ENCODE peak calls at places on chromosomes 6 and 20, in five cellular contexts. Z is ELR, A is cerebellar cortex, B is ovary, V is activated gamma-delta T cell treated with Interleukin-2 at 50 U/mL for 16 hours. I is an unnamed sample.

GRCh38 chr6:170456886-170457698 is 96.0 kb downstream of the PSMB1 start:
- DNase-seq in B (no peak), V (no peak), A (peak), Z (no peak), I (no peak)

GRCh38 chr6:46323312-46323965 is 152.7 kb upstream of the ENPP5 start:
- DNase-seq in B (no peak), A (no peak), Z (peak), V (no peak), I (no peak)

GRCh38 chr6:166738778-166739654 is 112.0 kb upstream of the RPS6KA2 start:
- DNase-seq in V (no peak), A (no peak), B (no peak), Z (no peak), I (no peak)

GRCh38 chr6:70281923-70282902 is 20.7 kb downstream of the COL9A1 start:
- DNase-seq in V (no peak), Z (peak), A (no peak), B (no peak), I (no peak)

GRCh38 chr6:36273067-36273466 is 3.2 kb downstream of the PNPLA1 start:
- DNase-seq in Z (no peak), B (no peak), V (no peak), A (no peak), I (no peak)

GRCh38 chr6:56683882-56684281 is 41.2 kb upstream of the DST start:
- DNase-seq in V (no peak), B (no peak), A (no peak), Z (peak), I (no peak)

GRCh38 chr6:10643214-10643641 is 51.2 kb downstream of the C6orf52 start:
- DNase-seq in Z (no peak), V (no peak), B (no peak), A (no peak), I (no peak)

GRCh38 chr6:36947570-36948351 is 6.8 kb upstream of the PI16 start:
- DNase-seq in V (peak), Z (no peak), A (no peak), B (no peak), I (peak)

GRCh38 chr20:37867289-37868195 is 35.4 kb upstream of the VSTM2L start:
- DNase-seq in V (no peak), A (no peak), B (no peak), Z (no peak), I (no peak)

GRCh38 chr6:71892641-71893040 is 6.3 kb downstream of the RIMS1 start:
- DNase-seq in A (peak), V (no peak), Z (no peak), B (no peak), I (no peak)

GRCh38 chr20:258963-259362 is 1.4 kb downstream of the DEFB132 start:
- DNase-seq in B (no peak), Z (peak), V (peak), A (peak), I (no peak)

GRCh38 chr6:88302769-88303230 is 136.7 kb upstream of the CNR1 start:
- DNase-seq in Z (no peak), V (no peak), B (no peak), A (no peak), I (no peak)

GRCh38 chr6:24910331-24910849 is 25.4 kb downstream of the RIPOR2 start:
- DNase-seq in B (no peak), A (no peak), V (peak), Z (no peak), I (no peak)

GRCh38 chr20:46013826-46014516 is 5.3 kb downstream of the MMP9 start:
- DNase-seq in B (peak), V (peak), Z (peak), A (peak), I (peak)

GRCh38 chr20:13205848-13206434 is 15.1 kb upstream of the ISM1 start:
- DNase-seq in A (no peak), B (no peak), Z (no peak), V (no peak), I (no peak)

GRCh38 chr6:47278545-47278944 is 31.2 kb downstream of the TNFRSF21 start:
- DNase-seq in B (no peak), V (no peak), A (no peak), Z (no peak), I (no peak)

GRCh38 chr6:110537208-110538123 is 61.1 kb upstream of the SLC22A16 start:
- DNase-seq in Z (peak), A (peak), V (no peak), B (no peak), I (no peak)

GRCh38 chr6:129493396-129493902 is 216.5 kb downstream of the ARHGAP18 start:
- DNase-seq in B (no peak), V (no peak), A (no peak), Z (peak), I (no peak)

GRCh38 chr6:27795697-27796494 is 116.3 kb downstream of the OR2B2 start:
- DNase-seq in V (peak), Z (peak), A (peak), B (no peak), I (no peak)

GRCh38 chr6:154951400-154952200 is 43.5 kb upstream of the TIAM2 start:
- DNase-seq in B (no peak), V (peak), Z (no peak), A (no peak), I (peak)

GRCh38 chr20:30812739-30813411 is 444.6 kb upstream of the DEFB115 start:
- DNase-seq in Z (no peak), V (no peak), A (no peak), B (no peak), I (peak)

GRCh38 chr6:152775441-152775840 is 24.8 kb downstream of the VIP start:
- DNase-seq in V (no peak), B (no peak), A (peak), Z (no peak), I (no peak)

GRCh38 chr20:41135187-41135887 is 2.0 kb upstream of the PLCG1 start:
- DNase-seq in V (peak), B (no peak), Z (peak), A (peak), I (peak)

GRCh38 chr6:108966855-108967755 is 118.9 kb downstream of the ARMC2 start:
- DNase-seq in A (no peak), Z (peak), V (peak), B (peak), I (no peak)

GRCh38 chr6:166318649-166319600 is 10.7 kb upstream of the PRR18 start:
- DNase-seq in B (no peak), Z (no peak), V (no peak), A (no peak), I (peak)

GRCh38 chr6:35068206-35068605 is 72.9 kb downstream of the TCP11 start:
- DNase-seq in A (no peak), V (no peak), B (no peak), Z (no peak), I (no peak)

GRCh38 chr20:60215786-60216730 is 257.8 kb downstream of the CDH26 start:
- DNase-seq in V (no peak), A (no peak), Z (no peak), B (no peak), I (no peak)

GRCh38 chr6:33419580-33420492 is at the start of gene SYNGAP1:
- DNase-seq in B (peak), Z (peak), V (peak), A (peak), I (no peak)

GRCh38 chr6:170185175-170185970 is 105.5 kb downstream of the DLL1 start:
- DNase-seq in V (no peak), Z (no peak), A (no peak), B (no peak), I (no peak)

GRCh38 chr20:17910828-17911294 is 57.7 kb downstream of the SNX5 start:
- DNase-seq in B (peak), A (no peak), V (no peak), Z (peak), I (no peak)

I was measured in Peyer's patch.